ENCODE peak calls at places on chromosomes 12 and 14, in four cellular contexts. Y is A549, E is K562, Q is HepG2. K is an unnamed sample.

GRCh38 chr12:3004655-3005565 is 45.7 kb downstream of the TEAD4 start:
- DNase-seq in Y (no peak), E (no peak), Q (no peak), K (no peak)

GRCh38 chr12:68981536-68981935 is 48.6 kb upstream of the CPM start:
- DNase-seq in Y (no peak), E (no peak), Q (no peak), K (peak)

GRCh38 chr12:69500631-69501030 is 30.4 kb downstream of the FRS2 start:
- DNase-seq in Y (no peak), E (no peak), Q (no peak), K (peak)

GRCh38 chr14:95033851-95034622 is 123.3 kb downstream of the DICER1 start:
- DNase-seq in Y (no peak), E (no peak), Q (no peak), K (no peak)

GRCh38 chr12:124679533-124680371 is 112.3 kb upstream of the NCOR2 start:
- DNase-seq in Y (no peak), E (no peak), Q (peak), K (no peak)

GRCh38 chr12:44029194-44029593 is 193.3 kb downstream of the TMEM117 start:
- DNase-seq in Y (no peak), E (no peak), Q (no peak), K (no peak)

GRCh38 chr12:53190108-53190729 is 9.5 kb upstream of the CSAD start:
- DNase-seq in Y (peak), E (peak), Q (peak), K (peak)

GRCh38 chr12:13595536-13596450 is 385.6 kb downstream of the GRIN2B start:
- DNase-seq in Y (no peak), E (no peak), Q (no peak), K (no peak)

GRCh38 chr12:124254126-124254525 is 40.8 kb upstream of the RFLNA start:
- DNase-seq in Y (no peak), E (no peak), Q (no peak), K (no peak)

GRCh38 chr12:27429606-27430005 is 16.9 kb upstream of the SMCO2 start:
- DNase-seq in Y (no peak), E (no peak), Q (no peak), K (no peak)

GRCh38 chr14:42710071-42710470 is 1103.4 kb downstream of the LRFN5 start:
- DNase-seq in Y (no peak), E (no peak), Q (no peak), K (peak)

GRCh38 chr12:1660304-1661187 is 30.3 kb upstream of the ADIPOR2 start:
- DNase-seq in Y (peak), E (no peak), Q (peak), K (no peak)

GRCh38 chr14:29643415-29644206 is 284.0 kb downstream of the PRKD1 start:
- DNase-seq in Y (peak), E (no peak), Q (no peak), K (peak)

GRCh38 chr14:29649170-29649569 is 278.5 kb downstream of the PRKD1 start:
- DNase-seq in Y (no peak), E (no peak), Q (no peak), K (no peak)

GRCh38 chr14:29648045-29648444 is 279.6 kb downstream of the PRKD1 start:
- DNase-seq in Y (no peak), E (no peak), Q (no peak), K (peak)

GRCh38 chr14:29650554-29651269 is 276.9 kb downstream of the PRKD1 start:
- DNase-seq in Y (no peak), E (no peak), Q (no peak), K (no peak)

DNA sequence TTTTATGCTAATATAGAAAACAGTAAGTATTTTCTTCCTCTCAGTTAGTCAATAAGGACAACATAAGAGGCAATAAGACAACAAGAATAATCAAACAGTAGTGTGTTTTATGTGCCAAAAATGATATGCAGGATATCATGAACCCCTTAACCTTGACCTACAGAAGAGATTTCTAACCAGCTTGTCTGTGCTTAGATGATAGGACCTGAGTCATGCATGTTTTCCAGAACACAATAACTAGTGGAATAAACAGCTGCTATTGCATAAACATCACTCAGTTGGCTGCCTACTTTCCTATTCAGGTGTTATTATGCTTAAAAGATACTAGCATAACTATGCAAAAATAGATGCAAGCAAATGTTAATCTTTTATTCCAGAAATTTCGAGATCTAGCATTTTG is 282.5 kb downstream of the PRKD1 start:
- DNase-seq in Y (no peak), E (peak), Q (no peak), K (peak)
- TF ChIP-seq MAZ in Y (no peak), E (no peak), Q (no peak), K (no peak)

DNA sequence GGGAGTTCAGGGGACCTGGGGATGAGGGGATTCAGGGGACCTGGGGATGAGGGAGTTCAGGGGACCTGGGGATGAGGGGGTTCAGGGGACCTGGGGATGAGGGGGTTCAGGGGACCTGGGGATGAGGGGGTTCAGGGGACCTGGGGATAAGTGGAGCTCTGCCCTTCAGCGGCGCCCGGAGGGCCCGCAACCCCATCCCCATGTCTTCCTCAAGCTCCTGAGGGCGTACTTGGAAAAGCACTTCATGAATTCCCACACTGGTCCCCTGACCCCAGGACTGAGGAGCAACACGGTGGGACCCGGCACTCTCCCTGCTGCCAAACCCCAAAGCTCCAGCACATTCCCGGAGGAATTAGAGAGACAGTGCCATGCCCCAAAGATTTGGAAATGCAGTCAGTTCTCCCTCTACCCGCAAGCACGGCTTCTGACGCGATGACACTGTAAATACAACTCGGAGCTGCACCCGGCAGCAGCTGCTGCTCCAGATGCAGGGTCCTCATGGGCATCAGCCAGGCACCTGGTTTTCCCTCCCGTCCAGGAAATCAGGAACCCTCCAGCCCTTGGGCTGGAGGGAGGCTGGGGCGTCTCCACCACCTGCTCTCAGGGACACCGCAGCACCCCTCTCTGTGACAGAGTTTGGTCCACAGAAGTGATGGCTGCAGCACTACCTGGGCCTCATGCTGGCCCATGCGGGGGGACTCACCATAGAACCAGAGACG is 32.8 kb upstream of the C14orf180 start:
- DNase-seq in Y (no peak), E (no peak), Q (no peak), K (no peak)
- TF ChIP-seq USF2 in Y (no peak), E (no peak), Q (no peak), K (no peak)

DNA sequence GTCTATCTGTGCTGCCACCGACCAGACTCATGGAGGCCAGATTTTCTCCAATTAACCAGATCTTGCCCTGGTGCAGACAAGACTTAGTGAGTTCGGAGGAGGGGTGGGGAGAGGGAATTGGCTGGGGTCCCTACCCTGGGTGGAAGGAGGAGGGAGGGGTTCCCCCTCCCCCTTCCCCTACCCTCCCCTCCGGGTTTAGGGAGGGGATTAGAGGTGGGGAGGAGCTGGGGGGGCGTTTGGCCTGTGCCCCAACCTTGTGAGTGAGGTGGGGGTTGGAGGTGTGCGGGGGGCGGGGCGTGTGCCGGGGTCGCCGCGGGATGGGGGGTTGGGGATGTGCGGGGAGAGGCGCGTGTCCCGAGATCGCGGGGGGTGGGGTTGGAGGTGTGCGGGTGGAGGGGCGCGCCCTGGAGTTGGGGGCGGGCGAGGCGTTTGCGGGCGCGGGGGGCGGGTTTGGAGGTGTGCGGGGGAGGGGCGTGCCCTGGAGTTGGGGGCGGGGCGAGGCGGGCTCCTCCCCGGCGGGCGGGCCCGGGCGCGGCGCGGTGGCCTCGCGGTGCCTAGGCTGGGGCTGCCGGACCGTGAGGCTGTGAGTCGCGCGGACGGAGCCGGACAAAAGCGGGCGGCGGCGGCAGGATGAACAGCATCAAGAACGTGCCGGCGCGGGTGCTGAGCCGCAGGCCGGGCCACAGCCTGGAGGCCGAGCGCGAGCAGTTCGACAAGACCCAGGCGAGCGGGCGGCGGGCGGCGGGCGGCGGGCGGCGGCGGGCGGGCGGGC is at the start of gene HIP1R:
- DNase-seq in Y (peak), E (peak), Q (no peak), K (no peak)
- TF ChIP-seq MAZ in Y (no peak), E (no peak), Q (peak), K (no peak)

GRCh38 chr12:42728287-42728686 is 138.7 kb upstream of the PRICKLE1 start:
- DNase-seq in Y (no peak), E (no peak), Q (no peak), K (no peak)

GRCh38 chr12:42730286-42730685 is 140.7 kb upstream of the PRICKLE1 start:
- DNase-seq in Y (no peak), E (no peak), Q (no peak), K (peak)

GRCh38 chr12:42728770-42729531 is 139.4 kb upstream of the PRICKLE1 start:
- DNase-seq in Y (no peak), E (no peak), Q (no peak), K (no peak)

GRCh38 chr12:42729532-42729895 is 140.0 kb upstream of the PRICKLE1 start:
- DNase-seq in Y (no peak), E (no peak), Q (no peak), K (no peak)

GRCh38 chr12:42725839-42726238 is 136.3 kb upstream of the PRICKLE1 start:
- DNase-seq in Y (no peak), E (no peak), Q (no peak), K (peak)
- TF ChIP-seq USF2 in Y (no peak), E (no peak), Q (no peak), K (no peak)

GRCh38 chr12:15978431-15978950 is 67.4 kb downstream of the DERA start:
- DNase-seq in Y (no peak), E (no peak), Q (no peak), K (peak)

GRCh38 chr12:15977999-15978398 is 66.9 kb downstream of the DERA start:
- DNase-seq in Y (no peak), E (no peak), Q (no peak), K (no peak)

GRCh38 chr12:15982471-15982870 is 71.3 kb downstream of the DERA start:
- DNase-seq in Y (peak), E (no peak), Q (no peak), K (peak)

GRCh38 chr12:15982071-15982470 is 70.9 kb downstream of the DERA start:
- DNase-seq in Y (no peak), E (no peak), Q (no peak), K (peak)

DNA sequence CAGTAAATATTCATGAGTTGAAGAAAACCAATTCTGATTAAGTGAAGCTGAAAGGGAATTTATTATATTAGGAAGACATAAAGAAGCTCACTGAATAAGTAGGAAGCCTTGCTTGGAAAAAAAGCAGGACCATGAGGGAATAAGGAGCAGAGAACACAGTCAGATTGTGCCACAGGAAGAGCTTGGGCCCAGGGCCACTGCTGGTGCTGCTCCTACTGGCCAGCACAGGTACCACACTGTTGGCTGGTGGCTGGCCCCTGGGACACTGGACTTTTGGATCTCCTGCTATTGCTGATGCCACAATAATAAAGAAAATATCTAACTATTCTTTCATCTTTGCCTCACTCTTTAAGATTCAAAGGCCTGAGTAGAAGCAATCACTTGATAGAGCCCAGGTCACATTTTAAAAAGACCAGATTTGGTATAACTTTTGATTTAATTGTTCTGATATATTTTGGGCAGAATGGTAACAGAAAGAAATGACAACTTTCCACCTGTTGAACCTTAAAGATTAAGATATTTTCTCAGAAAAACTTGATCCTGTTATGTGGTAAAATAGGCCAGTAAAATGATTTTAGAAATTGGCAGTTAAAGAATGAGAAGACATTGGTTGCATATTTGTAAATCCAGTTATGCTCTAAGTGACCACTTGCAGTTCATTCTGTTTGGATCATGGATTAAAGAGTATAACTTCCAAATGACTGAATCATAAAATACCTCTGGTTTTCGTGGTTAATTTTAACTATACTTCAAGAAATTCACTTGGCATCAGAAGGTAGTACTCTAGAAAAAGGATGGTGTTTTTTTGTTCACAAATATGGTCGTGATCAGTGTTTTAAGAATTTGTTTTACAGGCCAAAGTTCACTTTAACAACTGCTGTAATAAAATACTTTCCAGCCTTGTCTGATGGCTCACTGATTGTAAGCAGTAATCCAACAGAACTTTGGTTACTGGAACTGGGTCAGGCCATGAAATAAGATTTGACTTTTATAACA is 68.3 kb downstream of the DERA start:
- DNase-seq in Y (peak), E (peak), Q (peak), K (peak)
- TF ChIP-seq MAZ in Y (no peak), E (no peak), Q (no peak), K (no peak)

GRCh38 chr14:70317091-70317968 is 42.2 kb downstream of the COX16 start:
- DNase-seq in Y (no peak), E (no peak), Q (no peak), K (no peak)

GRCh38 chr14:70318635-70319013 is 40.9 kb downstream of the COX16 start:
- DNase-seq in Y (no peak), E (no peak), Q (no peak), K (no peak)

GRCh38 chr14:70315942-70316341 is 43.5 kb downstream of the COX16 start:
- DNase-seq in Y (no peak), E (no peak), Q (no peak), K (no peak)

GRCh38 chr14:70317969-70318634 is 41.4 kb downstream of the COX16 start:
- DNase-seq in Y (peak), E (no peak), Q (peak), K (peak)

DNA sequence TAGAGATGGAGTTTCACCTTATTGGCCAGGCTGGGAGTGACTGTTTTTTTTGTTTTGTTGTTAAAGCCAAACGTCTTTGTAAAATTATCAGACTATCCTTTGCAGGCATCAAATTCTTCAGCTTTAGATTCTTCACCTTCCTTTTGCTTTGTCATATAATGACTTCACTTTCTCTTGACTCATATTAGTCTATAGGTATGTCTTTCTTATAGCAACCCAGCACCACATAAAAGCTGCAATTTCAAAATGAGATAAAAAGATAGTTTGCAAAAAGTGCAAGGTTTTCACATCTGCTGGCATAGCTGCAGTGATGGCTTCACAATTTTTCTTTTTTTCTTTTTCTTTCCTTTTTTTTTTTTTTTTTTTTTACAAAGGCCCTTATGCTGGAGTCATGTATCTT is 39.2 kb downstream of the COX16 start:
- DNase-seq in Y (no peak), E (no peak), Q (no peak), K (no peak)
- TF ChIP-seq USF2 in Y (no peak), E (no peak), Q (no peak), K (no peak)

GRCh38 chr12:26121323-26121740 is 3.5 kb downstream of the BHLHE41 start:
- DNase-seq in Y (no peak), E (no peak), Q (no peak), K (no peak)

GRCh38 chr12:26122681-26123481 is 2.0 kb downstream of the BHLHE41 start:
- DNase-seq in Y (peak), E (no peak), Q (no peak), K (peak)

GRCh38 chr12:26120561-26121274 is 4.1 kb downstream of the BHLHE41 start:
- DNase-seq in Y (no peak), E (no peak), Q (no peak), K (no peak)

GRCh38 chr12:26123482-26123980 is 1.3 kb downstream of the BHLHE41 start:
- DNase-seq in Y (no peak), E (no peak), Q (no peak), K (peak)

GRCh38 chr12:26121841-26122680 is 2.8 kb downstream of the BHLHE41 start:
- DNase-seq in Y (no peak), E (peak), Q (no peak), K (peak)
- TF ChIP-seq MAZ in Y (no peak), E (no peak), Q (no peak), K (no peak)

DNA sequence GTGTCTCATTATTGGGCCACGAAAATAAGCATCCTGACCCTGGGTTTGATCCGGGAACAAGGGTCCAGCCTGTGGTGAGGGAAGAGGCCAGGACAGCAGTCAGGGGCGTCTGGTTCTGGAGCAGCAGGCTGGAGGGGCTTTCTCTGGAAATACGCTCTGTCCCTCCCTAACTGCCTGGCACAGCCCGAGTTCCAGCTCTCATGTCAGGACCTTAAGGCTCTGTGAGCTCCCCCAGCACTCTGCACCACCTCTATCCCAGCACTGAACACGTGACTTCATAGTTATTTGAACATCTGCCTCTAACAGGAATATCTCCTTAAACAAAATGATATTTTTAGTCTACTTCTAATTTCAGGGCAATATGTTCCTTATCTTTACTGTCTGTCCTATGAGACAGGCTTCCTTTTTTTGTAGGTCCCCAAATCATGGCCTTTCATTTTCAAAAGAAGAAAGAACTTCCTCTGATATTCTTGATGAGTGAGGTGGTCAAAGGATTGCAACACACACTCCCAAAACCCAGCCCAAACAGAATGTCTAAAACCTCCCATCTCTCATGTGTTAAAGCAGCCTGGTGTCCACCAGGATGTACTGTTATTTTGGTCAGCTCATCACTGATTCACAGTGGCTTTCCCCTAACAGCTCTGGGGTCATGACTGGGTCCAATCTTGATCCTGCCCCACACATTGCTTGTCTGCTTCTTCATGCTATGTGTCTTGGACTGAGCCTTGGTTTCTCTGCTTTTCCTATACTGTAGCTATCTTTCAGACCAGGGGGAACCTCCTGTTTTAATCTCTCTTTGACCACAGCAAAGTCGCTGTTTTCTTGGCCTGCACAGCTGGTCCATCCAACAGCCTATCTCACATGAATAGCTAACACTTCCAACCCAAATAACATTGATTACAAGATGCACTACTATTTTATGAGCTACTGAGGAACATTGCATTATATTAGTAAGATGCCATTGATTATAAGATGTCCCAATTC is 9.8 kb downstream of the AQP6 start:
- DNase-seq in Y (no peak), E (no peak), Q (no peak), K (peak)
- TF ChIP-seq USF2 in Y (no peak), E (peak), Q (no peak), K (no peak)

GRCh38 chr14:61537567-61538463 is 157.5 kb upstream of the HIF1A start:
- DNase-seq in Y (peak), E (peak), Q (peak), K (peak)
- TF ChIP-seq MAZ in Y (no peak), E (no peak), Q (peak), K (no peak)

GRCh38 chr14:104661086-104661485 is 28.3 kb upstream of the INF2 start:
- DNase-seq in Y (no peak), E (no peak), Q (no peak), K (no peak)
- TF ChIP-seq USF2 in Y (no peak), E (no peak), Q (no peak), K (no peak)